ENCODE peak calls at places on chromosomes 11 and 22, in ten cellular contexts. J is NCI-H1105 treated with DMSO at 0.1 percent for 48 hours; Z is stimulated activated effector memory CD8-positive, alpha-beta T cell treated with anti-CD3 and anti-CD28 coated beads, Interleukin-12 subunit alpha, Interleukin-12 subunit beta, amount 100 ng/mL, for 72 hours; V is stimulated activated CD4-positive, alpha-beta T cell treated with anti-CD3 and anti-CD28 coated beads, Interleukin-12 subunit alpha, Interleukin-12 subunit beta, amount 100 ng/mL, for 4 hours; B is D721Med; U is head of caudate nucleus; C is retina; A is B cell; L is GM10248; M is heart left ventricle. O is an unnamed sample.

GRCh38 chr11:4891996-4892640 is 10.4 kb downstream of the OR51T1 start:
- DNase-seq in V (no peak), U (no peak), B (no peak), A (no peak), C (no peak), J (no peak), M (no peak), L (no peak), Z (no peak), O (no peak)

GRCh38 chr11:75201771-75202170 is 38.8 kb upstream of the TPBGL start:
- DNase-seq in L (no peak), Z (no peak), V (no peak), J (no peak), A (no peak), M (no peak), B (no peak), C (no peak), U (no peak), O (no peak)

GRCh38 chr11:87031433-87032170 is 6.1 kb upstream of the TMEM135 start:
- DNase-seq in A (no peak), B (no peak), L (no peak), J (no peak), Z (no peak), U (no peak), V (no peak), M (no peak), C (no peak), O (no peak)

GRCh38 chr11:46565248-46565835 is 28.5 kb downstream of the AMBRA1 start:
- DNase-seq in V (no peak), Z (no peak), U (peak), C (no peak), M (no peak), B (no peak), J (no peak), L (no peak), A (no peak), O (no peak)

GRCh38 chr11:17544181-17544622 is at the start of gene USH1C:
- DNase-seq in M (no peak), L (no peak), J (no peak), V (peak), U (peak), A (no peak), Z (no peak), C (no peak), B (no peak), O (peak)

GRCh38 chr11:101555366-101555765 is 28.4 kb downstream of the TRPC6 start:
- DNase-seq in A (no peak), B (no peak), M (no peak), L (no peak), J (no peak), Z (no peak), C (no peak), U (no peak), V (no peak), O (no peak)

GRCh38 chr22:27628341-27628740 is 173.2 kb downstream of the MN1 start:
- DNase-seq in Z (no peak), A (no peak), J (no peak), M (no peak), B (no peak), U (no peak), V (no peak), L (no peak), C (no peak), O (no peak)

GRCh38 chr22:37880668-37881440 is 25.2 kb upstream of the MICALL1 start:
- DNase-seq in V (no peak), M (no peak), Z (no peak), J (no peak), C (no peak), L (no peak), A (no peak), U (peak), B (no peak), O (no peak)

GRCh38 chr11:78350646-78351165 is 66.9 kb downstream of the GAB2 start:
- DNase-seq in U (peak), V (no peak), B (no peak), M (no peak), L (no peak), Z (no peak), A (peak), C (no peak), J (no peak), O (peak)

GRCh38 chr22:43126506-43127165 is 16.1 kb downstream of the BIK start:
- DNase-seq in M (no peak), A (no peak), V (no peak), J (no peak), C (no peak), Z (no peak), B (no peak), L (peak), U (no peak), O (peak)

GRCh38 chr11:62012451-62013265 is 45.2 kb upstream of the FTH1 start:
- DNase-seq in L (no peak), M (no peak), U (no peak), B (no peak), Z (no peak), C (no peak), A (no peak), V (no peak), J (no peak), O (peak)

GRCh38 chr11:69040581-69041260 is 8.0 kb upstream of the TPCN2 start:
- DNase-seq in J (no peak), M (no peak), C (no peak), U (no peak), V (no peak), B (no peak), L (no peak), A (no peak), Z (no peak), O (peak)

GRCh38 chr11:126465573-126466287 is 110.2 kb downstream of the ST3GAL4 start:
- DNase-seq in V (no peak), A (peak), L (no peak), J (peak), Z (peak), M (peak), B (no peak), C (peak), U (peak), O (no peak)

GRCh38 chr11:9688716-9689511 is 25.0 kb downstream of the SWAP70 start:
- DNase-seq in C (peak), L (peak), U (peak), Z (no peak), B (no peak), M (no peak), J (no peak), A (no peak), V (no peak), O (peak)

GRCh38 chr22:50027639-50028537 is 15.3 kb upstream of the IL17REL start:
- DNase-seq in U (peak), L (no peak), A (peak), V (no peak), B (no peak), M (peak), C (no peak), Z (no peak), J (peak), O (no peak)

GRCh38 chr11:115848080-115848479 is 343.9 kb upstream of the CADM1 start:
- DNase-seq in U (no peak), A (no peak), V (no peak), M (no peak), B (no peak), C (no peak), J (no peak), L (no peak), Z (no peak), O (peak)